ENCODE peak calls at places on chromosomes 3 and 15, in six cellular contexts. S is activated CD4-positive, alpha-beta T cell treated with anti-CD3 and anti-CD28 coated beads, Interleukin-2, amount 50 U/mL, for 24 hours; D is mammary epithelial cell; X is epithelial cell of esophagus; E is ovary; B is NCI-H460. K is an unnamed sample.

GRCh38 chr15:68012911-68013310 is 41.2 kb upstream of the PIAS1 start:
- DNase-seq in S (no peak), B (no peak), E (no peak), X (no peak), D (no peak), K (no peak)

GRCh38 chr3:123447749-123448502 is 964 bp downstream of the ADCY5 start:
- DNase-seq in X (peak; percentile 33), D (no peak), E (peak; percentile 62), S (no peak), B (no peak), K (no peak)

GRCh38 chr15:58873267-58873666 is 60.2 kb downstream of the SLTM start:
- DNase-seq in X (peak; percentile 21), D (peak; percentile 71), S (no peak), E (no peak), B (no peak), K (no peak)

GRCh38 chr15:91127236-91127914 is 27.3 kb downstream of the SV2B start:
- DNase-seq in X (no peak), E (no peak), B (no peak), S (no peak), D (no peak), K (no peak)

GRCh38 chr15:92048739-92049138 is 195.2 kb downstream of the SLCO3A1 start:
- DNase-seq in X (peak; percentile 25), E (no peak), S (no peak), B (no peak), D (no peak), K (no peak)

GRCh38 chr3:29270752-29271151 is 10.1 kb upstream of the RBMS3 start:
- DNase-seq in S (no peak), X (no peak), B (no peak), E (no peak), D (no peak), K (no peak)

GRCh38 chr3:62876064-62876463 is 848 bp upstream of the CADPS start:
- DNase-seq in D (peak; percentile 39), X (peak; percentile 76), B (peak; percentile 11), E (peak; percentile 32), S (no peak), K (peak; percentile 54)

GRCh38 chr3:134340362-134340997 is 33.8 kb downstream of the AMOTL2 start:
- DNase-seq in B (no peak), S (no peak), D (no peak), X (no peak), E (no peak), K (no peak)

GRCh38 chr3:135449046-135449445 is 516.5 kb upstream of the PPP2R3A start:
- DNase-seq in D (no peak), X (no peak), E (no peak), S (no peak), B (no peak), K (no peak)

GRCh38 chr15:74795961-74796625 is 14.2 kb downstream of the CSK start:
- DNase-seq in B (no peak), S (no peak), E (no peak), X (peak; percentile 83), D (no peak), K (no peak)

GRCh38 chr15:92600902-92601301 is 54.7 kb downstream of the FAM174B start:
- DNase-seq in D (no peak), S (no peak), B (no peak), E (no peak), X (no peak), K (no peak)

GRCh38 chr3:129122697-129123055 is 1.1 kb upstream of the RAB43 start:
- DNase-seq in B (no peak), D (no peak), S (no peak), X (no peak), E (no peak), K (no peak)

GRCh38 chr3:24367681-24368264 is 126.9 kb downstream of the THRB start:
- DNase-seq in X (no peak), S (no peak), B (no peak), D (no peak), E (no peak), K (no peak)

GRCh38 chr3:192133271-192133670 is 594.1 kb downstream of the FGF12 start:
- DNase-seq in X (no peak), S (no peak), E (no peak), D (no peak), B (no peak), K (no peak)

GRCh38 chr3:169769287-169770181 is at the start of gene ACTRT3:
- DNase-seq in B (peak; percentile 35), X (peak; percentile 79), D (peak; percentile 73), S (peak; percentile 36), E (peak; percentile 77), K (peak; percentile 84)

GRCh38 chr3:192022412-192022811 is 561.4 kb downstream of the PYDC2 start:
- DNase-seq in D (peak; percentile 71), E (no peak), S (no peak), B (no peak), X (peak; percentile 88), K (no peak)

GRCh38 chr15:70054366-70054765 is 43.4 kb downstream of the TLE3 start:
- DNase-seq in D (no peak), X (no peak), B (no peak), S (no peak), E (peak; percentile 15), K (no peak)

GRCh38 chr3:186452517-186452916 is 90.5 kb upstream of the DGKG start:
- DNase-seq in E (no peak), S (no peak), D (peak; percentile 85), B (no peak), X (peak; percentile 59), K (no peak)